ENCODE peak calls at places on chromosomes 5 and 9, in four cellular contexts. N is Peyer's patch, F is colonic mucosa, D is GM12878. W is an unnamed sample. For H3K36me3, the result is how much of the 10 kb centered on the place peaks cover.

GRCh38 chr5:135498662-135498995 is 37.1 kb downstream of the NEUROG1 start:
- DNase-seq in F (no peak), N (no peak), D (no peak), W (no peak)

GRCh38 chr9:137610944-137611343 is 5.5 kb downstream of the ARRDC1 start:
- DNase-seq in D (no peak), N (no peak), F (no peak), W (no peak)

GRCh38 chr5:14723648-14724231 is 59.2 kb downstream of the OTULIN start:
- DNase-seq in D (no peak), N (no peak), F (no peak), W (no peak)

GRCh38 chr5:179803651-179804598 is 2.7 kb downstream of the MGAT4B start:
- DNase-seq in N (peak), D (no peak), F (peak), W (no peak)

GRCh38 chr9:36492849-36493248 is 79.8 kb upstream of the MELK start:
- DNase-seq in N (no peak), D (no peak), F (no peak), W (no peak)

GRCh38 chr5:83343345-83343744 is 128.2 kb upstream of the VCAN start:
- DNase-seq in F (no peak), D (no peak), N (no peak), W (no peak)

GRCh38 chr9:19087601-19088000 is 15.1 kb downstream of the HAUS6 start:
- DNase-seq in N (no peak), F (no peak), D (no peak), W (no peak)

GRCh38 chr9:35859310-35859994 is 10.7 kb downstream of the OR13J1 start:
- DNase-seq in D (no peak), F (no peak), N (peak), W (no peak)

GRCh38 chr5:24644757-24645156 is at the start of gene CDH10:
- DNase-seq in D (no peak), N (no peak), F (no peak), W (no peak)

GRCh38 chr9:83489961-83490360 is 48.2 kb downstream of the FRMD3 start:
- DNase-seq in D (no peak), F (no peak), N (no peak), W (no peak)

GRCh38 chr5:88792144-88792840 is 90.7 kb downstream of the MEF2C start:
- DNase-seq in N (no peak), D (no peak), F (no peak), W (no peak)

GRCh38 chr9:136578915-136579637 is 33.2 kb upstream of the NOTCH1 start:
- DNase-seq in F (no peak), D (no peak), N (no peak), W (no peak)

GRCh38 chr5:123803359-123803758 is 291.4 kb downstream of the CSNK1G3 start:
- DNase-seq in N (no peak), F (no peak), D (no peak), W (no peak)

GRCh38 chr5:38600334-38601045 is 44.0 kb upstream of the LIFR start:
- DNase-seq in D (no peak), F (no peak), N (no peak), W (no peak)

GRCh38 chr5:121160591-121160990 is 691.1 kb upstream of the FTMT start:
- DNase-seq in F (no peak), N (no peak), D (no peak), W (no peak)

DNA sequence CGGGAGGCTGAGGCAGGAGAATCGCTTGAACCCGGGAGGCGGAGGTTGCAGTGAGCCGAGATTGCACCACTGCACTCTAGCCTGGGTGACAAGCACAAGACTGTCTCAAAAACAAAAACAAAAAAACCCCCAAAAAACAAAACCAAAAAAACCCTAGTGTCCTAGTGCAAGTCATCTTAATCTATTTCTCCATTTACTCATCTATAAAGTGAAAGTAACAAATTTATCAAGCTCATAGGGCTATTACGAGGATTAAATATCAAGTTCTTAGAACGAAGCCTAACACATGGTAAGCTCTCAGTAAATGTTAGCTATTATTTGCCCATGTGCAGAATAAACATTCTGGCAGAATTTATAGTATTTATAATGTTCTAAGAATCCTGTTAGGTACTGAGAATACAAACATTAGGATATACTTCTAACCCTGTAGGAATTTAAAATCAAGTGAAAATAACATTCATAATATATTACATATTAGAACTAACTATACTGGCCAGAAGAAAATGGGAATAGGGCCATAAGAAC is 45.0 kb downstream of the GOLPH3 start:
- DNase-seq in F (no peak), D (no peak), N (no peak), W (no peak)
- H3K36me3 ChIP-seq in F (under half), D (under half), N (under half), W (under half)

DNA sequence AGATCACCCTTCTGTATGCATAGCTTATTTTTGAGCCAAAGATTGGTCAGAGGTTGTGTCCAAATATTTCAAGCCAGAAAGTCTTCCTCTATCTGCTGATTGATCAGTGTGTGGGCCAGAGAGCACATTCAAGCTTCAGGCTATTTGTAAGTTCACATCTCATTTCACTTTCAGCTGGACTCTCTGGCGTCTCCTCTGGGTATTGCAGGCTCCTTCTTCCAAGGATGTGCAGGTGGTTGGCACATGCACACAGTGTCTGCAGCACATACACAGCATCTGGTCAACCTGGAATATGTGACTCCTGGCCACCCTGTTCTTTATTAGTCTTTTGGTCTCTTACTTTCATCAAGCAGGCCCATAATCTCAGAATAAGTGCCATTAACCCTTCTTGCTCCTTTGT is 516.1 kb downstream of the ANXA1 start:
- DNase-seq in D (no peak), N (no peak), F (no peak), W (no peak)
- TF ChIP-seq CTCF in D (no peak), N (no peak), F (no peak), W (peak)

GRCh38 chr5:59126665-59127354 is 543.9 kb downstream of the RAB3C start:
- DNase-seq in D (no peak), N (no peak), F (no peak), W (no peak)

GRCh38 chr5:59125961-59126360 is 543.1 kb downstream of the RAB3C start:
- DNase-seq in D (no peak), N (no peak), F (no peak), W (no peak)

GRCh38 chr5:59119480-59119879 is 536.6 kb downstream of the RAB3C start:
- DNase-seq in D (no peak), N (no peak), F (no peak), W (no peak)

GRCh38 chr5:59124983-59125960 is 542.4 kb downstream of the RAB3C start:
- DNase-seq in N (peak), D (no peak), F (no peak), W (no peak)

DNA sequence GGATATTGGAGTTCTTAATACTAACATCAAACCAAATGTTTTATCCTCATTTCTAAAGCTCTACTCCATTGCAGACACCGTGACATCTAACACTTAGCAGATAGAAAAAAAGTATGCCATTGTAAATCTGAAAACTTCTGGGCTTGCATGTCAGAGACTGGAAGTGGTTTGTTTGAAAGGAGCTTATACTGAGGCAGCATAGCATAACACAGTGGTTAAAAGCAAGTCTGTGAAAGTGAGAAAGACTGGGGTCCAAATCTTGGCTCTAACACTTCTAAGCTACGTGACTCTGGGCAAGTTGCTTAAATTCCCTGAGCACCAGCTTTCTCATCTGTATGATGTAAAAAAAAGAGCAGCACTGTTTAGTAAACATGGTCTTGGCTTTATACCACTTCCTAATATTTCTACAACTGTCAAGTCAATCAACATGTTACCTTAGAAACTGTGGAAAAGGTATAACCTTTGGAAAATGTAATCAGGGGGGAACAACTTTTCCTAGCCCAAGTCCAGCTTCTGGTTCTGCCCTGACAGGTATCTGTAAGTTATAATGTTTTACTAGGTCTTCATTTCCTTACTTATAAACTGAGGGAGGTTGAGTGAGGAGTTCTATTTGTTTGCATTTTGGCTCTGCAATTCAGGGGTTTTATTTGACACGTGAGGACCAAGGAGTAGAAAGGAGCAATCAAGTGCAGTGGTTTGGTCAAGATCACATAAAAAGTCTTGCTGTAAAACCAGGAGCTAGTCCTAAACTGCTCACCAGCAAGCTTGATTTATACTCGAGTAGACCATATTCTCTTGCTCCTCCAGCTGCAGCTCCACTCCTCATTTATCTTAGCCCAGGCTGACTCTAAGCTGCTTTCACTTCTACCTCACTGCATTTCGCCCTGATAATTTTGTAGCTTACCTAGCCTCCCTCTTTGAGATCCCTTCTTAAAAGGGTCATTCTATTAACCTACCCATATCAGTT is 541.0 kb downstream of the RAB3C start:
- DNase-seq in N (no peak), D (peak), F (no peak), W (no peak)
- H3K4me3 ChIP-seq in N (no peak), D (no peak), F (no peak), W (no peak)

GRCh38 chr5:177524539-177524900 is 7.8 kb upstream of the DDX41 start:
- DNase-seq in F (no peak), D (no peak), N (no peak), W (no peak)

GRCh38 chr5:177526791-177527190 is 10.0 kb upstream of the DDX41 start:
- DNase-seq in D (no peak), F (no peak), N (no peak), W (no peak)

GRCh38 chr5:177526191-177526590 is 9.4 kb upstream of the DDX41 start:
- DNase-seq in D (no peak), N (no peak), F (no peak), W (no peak)

GRCh38 chr5:177523711-177524538 is 7.2 kb upstream of the DDX41 start:
- DNase-seq in N (no peak), F (no peak), D (no peak), W (no peak)

GRCh38 chr5:177524941-177525655 is 8.3 kb upstream of the DDX41 start:
- DNase-seq in D (no peak), F (no peak), N (no peak), W (no peak)
- H3K36me3 ChIP-seq in D (under half), F (under half), N (under half), W (half or more)

DNA sequence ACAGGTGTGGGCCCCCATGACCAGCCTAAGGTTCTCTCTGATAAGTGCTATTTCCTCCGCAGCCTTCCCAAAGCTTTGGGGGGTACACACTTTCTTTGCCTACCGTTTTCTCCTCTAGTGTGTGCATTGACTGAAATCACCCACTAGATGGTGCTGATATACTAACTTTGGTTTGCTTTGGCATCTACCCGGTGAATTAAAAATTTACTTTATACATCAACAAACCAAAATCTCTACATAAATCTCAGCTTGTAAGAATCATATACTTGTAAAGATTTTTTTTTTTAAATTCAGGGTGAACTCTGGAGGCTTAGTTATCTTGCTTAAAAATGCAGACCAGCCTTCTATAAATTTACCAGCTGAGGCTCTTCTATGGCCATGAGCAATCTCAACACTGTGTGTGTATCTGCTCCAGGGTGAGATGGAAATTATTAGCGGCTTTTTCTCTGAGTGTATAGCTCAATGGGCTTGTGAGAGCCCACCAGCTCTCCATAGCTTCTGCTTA is 475.7 kb upstream of the TNC start:
- DNase-seq in N (no peak), F (no peak), D (no peak), W (no peak)
- TF ChIP-seq CTCF in N (peak), F (peak), D (peak), W (peak)

GRCh38 chr5:103224118-103224893 is 34.3 kb upstream of the MACIR start:
- DNase-seq in N (no peak), D (peak), F (peak), W (peak)
- H3K4me3 ChIP-seq in N (no peak), D (no peak), F (no peak), W (no peak)

DNA sequence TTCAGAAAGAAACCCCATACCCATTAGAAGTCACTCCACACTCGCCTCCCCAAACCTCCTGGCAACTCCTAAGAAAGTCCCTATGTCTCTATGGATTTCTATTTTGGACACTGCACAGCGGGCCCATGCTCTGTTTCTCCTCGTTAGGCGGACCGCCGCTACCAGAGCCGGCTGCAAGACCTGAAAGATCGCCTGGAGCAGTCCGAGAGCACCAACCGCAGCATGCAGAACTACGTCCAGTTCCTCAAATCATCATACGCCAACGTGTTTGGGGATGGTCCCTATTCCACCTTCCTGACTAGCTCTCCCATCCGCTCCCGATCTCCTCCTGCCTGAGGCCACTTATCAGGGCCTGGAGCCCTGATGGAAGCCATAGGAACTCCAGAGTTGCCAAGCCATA is 4.6 kb upstream of the GLE1 start:
- DNase-seq in N (no peak), F (no peak), D (no peak), W (no peak)
- H3K36me3 ChIP-seq in N (under half), F (under half), D (under half), W (under half)